ENCODE peak calls at places on chromosomes 7 and 10, in six cellular contexts. N is IMR-90, F is neuronal stem cell, M is H1, D is mesendoderm, I is H9. K is an unnamed sample.

GRCh38 chr10:81784111-81784597 is 90.8 kb upstream of the NRG3 start:
- DNase-seq in N (no peak), F (no peak), M (no peak), D (no peak), I (no peak), K (no peak)

GRCh38 chr7:44313016-44313415 is 12.4 kb downstream of the CAMK2B start:
- DNase-seq in N (no peak), F (no peak), M (no peak), D (no peak), I (no peak), K (no peak)

GRCh38 chr7:24709051-24709450 is 48.2 kb downstream of the GSDME start:
- DNase-seq in N (no peak), F (no peak), M (no peak), D (no peak), I (no peak), K (no peak)

GRCh38 chr10:9253121-9253520 is 1198.6 kb downstream of the GATA3 start:
- DNase-seq in N (peak), F (no peak), M (no peak), D (no peak), I (no peak), K (no peak)

GRCh38 chr10:116110736-116111135 is 162.3 kb downstream of the GFRA1 start:
- DNase-seq in N (no peak), F (no peak), M (no peak), D (no peak), I (peak), K (no peak)

GRCh38 chr10:6347391-6347951 is 144.7 kb downstream of the PFKFB3 start:
- DNase-seq in N (peak), F (no peak), M (no peak), D (peak), I (no peak), K (no peak)

GRCh38 chr7:32501522-32501921 is 6.2 kb downstream of the AVL9 start:
- DNase-seq in N (peak), F (no peak), M (no peak), D (no peak), I (no peak), K (peak)

GRCh38 chr7:125526092-125526491 is 596.5 kb upstream of the POT1 start:
- DNase-seq in N (no peak), F (no peak), M (no peak), D (no peak), I (no peak), K (no peak)

GRCh38 chr10:24871501-24871900 is 80.9 kb downstream of the PRTFDC1 start:
- DNase-seq in N (no peak), F (no peak), M (no peak), D (no peak), I (no peak), K (no peak)

GRCh38 chr7:151448261-151449252 is 8.6 kb upstream of the CRYGN start:
- DNase-seq in N (peak), F (peak), M (no peak), D (peak), I (peak), K (peak)

DNA sequence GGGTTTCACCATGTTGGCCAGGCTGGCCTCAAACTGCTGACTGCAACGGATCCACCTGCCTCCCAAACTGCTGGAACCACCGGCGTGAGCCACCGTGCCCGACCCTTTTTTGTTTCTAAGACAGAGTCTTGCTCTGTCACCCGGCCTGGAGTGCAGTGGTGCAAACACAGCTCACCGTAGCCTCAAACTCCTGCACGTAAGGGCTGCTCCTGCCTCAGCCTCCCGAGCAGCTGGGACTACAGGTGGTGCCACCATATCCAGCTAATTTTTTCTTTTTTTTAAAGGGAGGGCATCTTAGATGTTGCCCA is 36.4 kb downstream of the ADAP1 start:
- DNase-seq in N (no peak), F (no peak), M (no peak), D (no peak), I (no peak), K (no peak)
- H2BK15ac ChIP-seq in N (no peak), F (no peak), M (no peak), D (no peak), I (no peak), K (no peak)

DNA sequence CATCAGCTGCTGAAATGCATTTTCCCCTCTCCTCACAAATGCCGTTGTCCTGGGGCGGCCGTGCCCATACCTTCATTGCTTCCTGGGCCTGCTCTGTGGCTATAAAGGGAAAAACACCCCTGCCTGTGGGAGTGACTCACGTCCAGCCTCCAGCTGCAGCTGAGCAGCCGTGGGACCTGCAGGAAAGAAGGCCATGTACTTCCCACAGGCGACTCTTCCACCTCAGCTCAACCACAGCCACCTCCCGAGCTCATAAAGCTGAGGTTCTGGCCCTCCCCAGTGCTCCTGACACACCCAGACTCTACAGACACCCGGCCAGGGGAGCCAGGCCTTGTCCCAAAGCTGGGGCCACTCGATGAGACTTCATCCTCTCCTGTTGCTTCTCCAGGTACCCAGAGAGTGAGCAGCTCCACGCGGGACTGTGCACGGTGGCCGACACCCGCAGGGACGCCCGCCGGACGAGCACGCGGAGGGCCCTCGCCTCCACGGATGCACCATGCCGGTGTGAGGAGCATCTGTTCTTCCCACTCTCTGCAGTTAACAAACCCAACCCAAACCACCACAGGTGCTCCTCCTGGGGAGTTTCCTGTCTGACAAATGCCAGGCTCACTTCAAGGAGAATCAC is 3.2 kb downstream of the GPER1 start:
- DNase-seq in N (peak), F (no peak), M (no peak), D (no peak), I (no peak), K (peak)
- H2BK15ac ChIP-seq in N (no peak), F (no peak), M (no peak), D (no peak), I (no peak), K (no peak)

GRCh38 chr10:74451127-74451829 is 300.3 kb downstream of the ADK start:
- DNase-seq in N (no peak), F (no peak), M (no peak), D (no peak), I (no peak), K (no peak)
- H2BK15ac ChIP-seq in N (no peak), F (no peak), M (no peak), D (no peak), I (no peak), K (no peak)

GRCh38 chr10:128854965-128855364 is 612.1 kb upstream of the MGMT start:
- DNase-seq in N (no peak), F (peak), M (no peak), D (peak), I (no peak), K (no peak)
- H2BK15ac ChIP-seq in N (no peak), F (no peak), M (no peak), D (no peak), I (no peak), K (no peak)

GRCh38 chr7:80002865-80003264 is 131.8 kb upstream of the GNAI1 start:
- DNase-seq in N (peak), F (no peak), M (no peak), D (no peak), I (no peak), K (no peak)
- H2BK15ac ChIP-seq in N (no peak), F (no peak), M (no peak), D (no peak), I (no peak), K (no peak)

GRCh38 chr10:70528726-70529362 is 50.3 kb downstream of the PALD1 start:
- DNase-seq in N (peak), F (peak), M (no peak), D (peak), I (peak), K (peak)

GRCh38 chr10:70518695-70519094 is 40.1 kb downstream of the PALD1 start:
- DNase-seq in N (peak), F (no peak), M (no peak), D (no peak), I (no peak), K (peak)

GRCh38 chr10:70523044-70523443 is 44.5 kb downstream of the PALD1 start:
- DNase-seq in N (no peak), F (no peak), M (no peak), D (no peak), I (no peak), K (no peak)

DNA sequence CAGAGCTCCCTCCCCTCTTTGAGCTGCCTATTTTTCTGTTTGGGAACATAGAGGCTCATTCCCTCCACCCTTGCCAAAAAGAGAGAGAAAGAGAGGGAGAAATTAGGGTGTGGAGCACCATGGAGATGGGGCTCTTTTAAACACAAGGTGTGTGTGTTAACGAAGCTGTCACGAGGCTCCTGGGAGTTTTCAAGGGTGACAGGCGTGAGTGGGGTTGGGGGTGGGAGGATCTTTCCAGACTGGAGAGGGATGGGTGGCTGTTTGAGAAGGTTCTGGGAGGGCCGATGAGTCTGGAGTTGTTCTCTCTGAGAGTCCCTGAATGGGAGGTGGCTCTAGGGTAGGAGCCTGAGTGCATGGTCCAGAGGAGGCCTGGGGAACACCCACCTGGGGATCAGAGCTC is 45.0 kb downstream of the PALD1 start:
- DNase-seq in N (no peak), F (no peak), M (no peak), D (no peak), I (no peak), K (no peak)
- H2BK15ac ChIP-seq in N (no peak), F (no peak), M (no peak), D (no peak), I (no peak), K (no peak)

K was measured in mesenchymal stem cell.